ENCODE peak calls at places on chromosomes 1 and 21, in four cellular contexts. M is PC-3, N is left lung, Y is thoracic aorta. V is an unnamed sample.

GRCh38 chr21:44869860-44870747 is 3.4 kb downstream of the PTTG1IP start:
- DNase-seq in M (peak), Y (peak), N (no peak), V (no peak)

GRCh38 chr1:232949636-232950196 is 695 bp upstream of the NTPCR start:
- DNase-seq in N (no peak), Y (no peak), M (no peak), V (no peak)

GRCh38 chr1:66294692-66295384 is 239.1 kb upstream of the SGIP1 start:
- DNase-seq in N (no peak), M (peak), Y (no peak), V (no peak)

GRCh38 chr1:235503333-235504121 is 725 bp downstream of the B3GALNT2 start:
- DNase-seq in N (peak), M (peak), Y (peak), V (no peak)

GRCh38 chr1:2972011-2972878 is 49.0 kb upstream of the ACTRT2 start:
- DNase-seq in M (no peak), Y (no peak), N (peak), V (no peak)

GRCh38 chr1:119008483-119009299 is 20.5 kb upstream of the TBX15 start:
- DNase-seq in M (peak), Y (no peak), N (no peak), V (no peak)

GRCh38 chr1:156550346-156550745 is 22.0 kb downstream of the IQGAP3 start:
- DNase-seq in M (no peak), N (no peak), Y (no peak), V (no peak)

GRCh38 chr1:66761273-66761672 is 9.0 kb downstream of the DYNLT5 start:
- DNase-seq in M (peak), N (no peak), Y (no peak), V (no peak)

GRCh38 chr1:223207293-223208066 is 64.4 kb upstream of the TLR5 start:
- DNase-seq in Y (no peak), M (no peak), N (no peak), V (no peak)

GRCh38 chr1:15028117-15028516 is 125.4 kb upstream of the TMEM51 start:
- DNase-seq in N (no peak), M (peak), Y (peak), V (peak)

GRCh38 chr21:41641821-41642368 is 125.0 kb downstream of the RIPK4 start:
- DNase-seq in M (peak), Y (peak), N (no peak), V (peak)

GRCh38 chr1:94543893-94544635 is 2.5 kb upstream of the F3 start:
- DNase-seq in M (peak), N (no peak), Y (no peak), V (no peak)

GRCh38 chr1:52970149-52970548 is 43.1 kb downstream of the SCP2 start:
- DNase-seq in M (no peak), N (no peak), Y (no peak), V (no peak)

GRCh38 chr1:50978852-50979781 is 9.1 kb downstream of the CDKN2C start:
- DNase-seq in Y (no peak), M (peak), N (no peak), V (no peak)

GRCh38 chr1:107141491-107142369 is 891 bp downstream of the NTNG1 start:
- DNase-seq in Y (no peak), M (peak), N (peak), V (no peak)

GRCh38 chr1:208170252-208170651 is 73.9 kb downstream of the PLXNA2 start:
- DNase-seq in N (no peak), M (no peak), Y (no peak), V (no peak)

GRCh38 chr21:21230672-21231071 is 232.5 kb downstream of the NCAM2 start:
- DNase-seq in Y (no peak), N (no peak), M (peak), V (no peak)

GRCh38 chr1:19477284-19478240 is 7.8 kb downstream of the CAPZB start:
- DNase-seq in Y (no peak), M (no peak), N (no peak), V (no peak)

GRCh38 chr1:172252925-172253324 is 167.6 kb upstream of the C1orf105 start:
- DNase-seq in Y (no peak), M (no peak), N (no peak), V (no peak)

GRCh38 chr1:204350857-204351573 is 8.7 kb downstream of the PLEKHA6 start:
- DNase-seq in Y (no peak), M (no peak), N (peak), V (no peak)

GRCh38 chr1:192539450-192540132 is 36.0 kb upstream of the RGS1 start:
- DNase-seq in Y (no peak), N (no peak), M (peak), V (no peak)

GRCh38 chr1:187236145-187236544 is 407.4 kb downstream of the PLA2G4A start:
- DNase-seq in Y (no peak), N (no peak), M (no peak), V (no peak)

GRCh38 chr21:31335957-31336738 is 7.9 kb downstream of the TIAM1 start:
- DNase-seq in M (peak), Y (no peak), N (no peak), V (no peak)

GRCh38 chr1:193569696-193570269 is 383.4 kb upstream of the B3GALT2 start:
- DNase-seq in Y (no peak), M (no peak), N (no peak), V (no peak)

GRCh38 chr1:159935719-159936283 is 9.6 kb downstream of the IGSF9 start:
- DNase-seq in N (no peak), M (no peak), Y (no peak), V (no peak)

GRCh38 chr1:34695580-34695979 is 59.3 kb upstream of the GJB5 start:
- DNase-seq in M (no peak), Y (no peak), N (no peak), V (no peak)

GRCh38 chr1:200224315-200224714 is 185.5 kb downstream of the ZNF281 start:
- DNase-seq in M (no peak), Y (no peak), N (no peak), V (peak)

GRCh38 chr1:47382399-47382983 is 33.6 kb upstream of the FOXE3 start:
- DNase-seq in M (no peak), Y (no peak), N (no peak), V (no peak)

GRCh38 chr1:114034561-114035303 is 55.5 kb downstream of the OLFML3 start:
- DNase-seq in M (peak), N (no peak), Y (no peak), V (no peak)

GRCh38 chr1:42925132-42925769 is 33.4 kb downstream of the SLC2A1 start:
- DNase-seq in N (no peak), Y (no peak), M (no peak), V (no peak)

DNA sequence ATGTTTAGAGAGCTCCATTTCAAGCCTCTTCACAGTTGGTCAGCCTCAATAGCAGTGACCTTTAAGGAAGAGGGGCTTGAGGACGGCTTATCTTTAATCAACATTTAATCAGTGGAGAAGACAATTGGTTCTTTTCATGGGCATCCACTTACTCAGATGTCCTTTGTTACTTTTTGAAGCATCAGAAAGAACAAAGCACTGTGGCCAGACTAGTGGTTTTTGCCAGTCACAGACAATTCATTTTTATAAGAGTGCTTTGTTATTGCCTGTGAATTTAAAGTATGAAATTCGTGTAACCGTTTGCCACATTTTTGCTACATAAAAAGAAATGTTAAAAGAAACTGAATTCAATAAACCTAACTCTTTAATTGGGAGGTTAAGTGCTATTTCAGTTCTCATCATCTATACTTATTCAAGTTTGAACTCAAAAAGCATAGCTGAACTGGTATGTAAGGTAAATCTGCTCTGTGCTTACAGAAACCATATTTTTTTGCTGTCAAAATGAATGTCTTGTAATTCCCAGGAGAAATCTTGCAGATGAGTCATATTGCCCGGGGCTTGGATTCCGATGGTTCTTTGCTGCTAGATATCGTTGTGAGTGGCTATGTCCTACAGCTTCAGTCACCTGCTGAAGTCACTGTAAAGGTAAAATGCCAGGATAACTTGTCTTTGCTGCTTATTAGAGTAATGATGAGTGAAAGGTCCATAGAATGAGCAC is 222.7 kb downstream of the TPR start:
- DNase-seq in N (no peak), Y (no peak), M (peak), V (peak)
- H3K27ac ChIP-seq in N (no peak), Y (peak), M (peak), V (peak)

DNA sequence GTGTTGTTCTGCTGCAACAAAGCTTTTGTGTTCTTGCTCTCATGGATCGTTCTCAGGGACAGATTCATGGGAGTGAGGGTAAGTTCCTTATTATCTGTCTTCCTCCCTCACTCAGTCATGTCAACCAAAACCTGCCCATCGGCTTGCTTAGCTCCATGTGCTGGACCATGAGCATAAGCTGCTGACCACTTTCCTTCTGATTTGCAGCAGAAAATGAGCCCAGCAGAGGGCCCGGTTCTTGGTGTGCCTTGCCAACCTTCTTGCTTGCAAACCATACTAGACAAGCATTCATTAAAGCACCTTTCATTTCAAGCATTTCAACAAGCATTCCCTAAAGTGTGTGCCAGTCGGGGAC is 64.0 kb upstream of the COA6 start:
- DNase-seq in M (no peak), N (no peak), Y (no peak), V (no peak)
- H3K27ac ChIP-seq in M (peak), N (no peak), Y (peak), V (no peak)

DNA sequence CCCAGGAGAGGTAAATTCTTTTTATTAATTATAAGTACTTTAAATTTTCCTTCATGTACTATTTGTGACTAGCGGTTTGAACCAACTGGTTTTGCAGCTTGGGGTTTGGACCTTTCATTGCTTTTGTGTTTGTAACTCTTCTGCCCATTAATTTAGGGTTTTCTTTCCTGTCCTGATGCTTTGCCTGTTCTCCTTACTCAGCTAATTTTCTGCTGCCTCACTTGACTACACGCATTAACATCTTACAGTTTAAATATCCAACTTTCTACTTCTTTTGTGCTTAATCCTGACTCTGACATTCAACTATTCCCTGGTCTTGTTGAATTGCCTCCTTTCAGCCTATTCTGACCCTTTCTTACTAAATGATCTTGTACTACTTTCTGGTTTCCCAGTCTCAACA is 135.6 kb downstream of the PTPRC start:
- DNase-seq in Y (no peak), N (no peak), M (no peak), V (no peak)
- H3K27ac ChIP-seq in Y (no peak), N (no peak), M (no peak), V (no peak)

DNA sequence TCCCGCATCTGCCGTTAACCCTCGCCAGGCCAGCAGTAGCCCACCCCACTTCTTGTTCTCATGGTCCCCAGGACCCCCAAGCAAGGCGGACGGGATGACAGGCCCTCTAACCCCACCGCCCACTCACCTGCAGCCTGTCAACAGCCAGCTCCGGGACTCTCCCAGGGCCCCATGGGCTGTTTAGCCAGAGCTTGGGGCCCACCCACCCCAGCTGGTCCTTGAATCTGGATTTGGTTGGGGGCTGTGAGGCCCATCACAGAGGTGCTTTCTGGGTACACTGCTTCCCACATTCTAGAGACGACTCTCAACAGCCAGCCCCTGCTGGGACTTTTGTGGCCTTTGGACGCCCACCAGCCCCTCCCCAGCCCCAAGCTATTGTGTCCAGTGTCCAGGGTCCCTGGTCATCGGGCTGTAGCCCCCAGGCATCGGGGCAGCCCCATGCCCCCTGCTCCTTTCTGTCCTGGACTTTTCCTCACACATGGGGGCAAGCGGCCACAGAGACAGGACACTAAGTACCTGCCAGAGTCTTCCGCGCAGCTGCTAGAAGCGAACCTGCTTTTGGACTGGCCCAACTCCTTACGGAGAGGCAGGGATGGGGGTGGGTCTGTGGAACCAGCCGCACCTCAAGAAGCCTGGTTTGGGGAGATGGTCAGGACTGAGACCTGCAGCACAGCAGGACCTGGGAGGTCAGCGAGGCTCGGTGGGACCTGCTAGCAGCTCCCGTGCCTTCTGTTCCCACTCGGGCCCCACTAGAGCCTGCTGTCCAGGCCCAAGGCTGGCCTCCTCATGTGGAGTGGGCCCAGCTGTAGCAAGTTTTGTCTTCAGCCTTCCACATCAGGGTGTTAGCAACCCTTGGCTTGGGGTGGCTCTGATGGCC is 208.1 kb upstream of the VAMP3 start:
- DNase-seq in M (no peak), N (peak), Y (no peak), V (no peak)
- H3K27ac ChIP-seq in M (no peak), N (no peak), Y (no peak), V (no peak)

GRCh38 chr1:39163469-39163868 is 41.0 kb upstream of the MACF1 start:
- DNase-seq in M (no peak), Y (no peak), N (no peak), V (no peak)
- H3K27ac ChIP-seq in M (no peak), Y (no peak), N (no peak), V (peak)